ENCODE peak calls at places on chromosomes 4 and X, in four cellular contexts. P, Y, D and Z are unnamed samples.

GRCh38 chr4:8690216-8690786 is 97.7 kb downstream of the CPZ start:
- DNase-seq in P (no peak), Y (no peak), D (no peak), Z (no peak)

GRCh38 chrX:148871422-148872152 is 371.2 kb downstream of the AFF2 start:
- DNase-seq in P (peak; percentile 94), Y (no peak), D (no peak), Z (no peak)

GRCh38 chrX:2748171-2748814 is 3.5 kb upstream of the XG start:
- DNase-seq in P (no peak), Y (no peak), D (no peak), Z (no peak)

GRCh38 chrX:153703036-153703370 is 15.3 kb downstream of the SLC6A8 start:
- DNase-seq in P (peak; percentile 70), Y (peak; percentile 42), D (no peak), Z (no peak)

GRCh38 chr4:158995040-158995439 is 107.8 kb upstream of the RAPGEF2 start:
- DNase-seq in P (no peak), Y (no peak), D (no peak), Z (no peak)

GRCh38 chrX:104419211-104419610 is 146.8 kb upstream of the IL1RAPL2 start:
- DNase-seq in P (peak; percentile 73), Y (no peak), D (no peak), Z (no peak)

GRCh38 chr4:146212781-146213180 is 1.6 kb upstream of the REELD1 start:
- DNase-seq in P (no peak), Y (no peak), D (no peak), Z (no peak)

GRCh38 chr4:20987191-20987590 is 286.9 kb downstream of the PACRGL start:
- DNase-seq in P (no peak), Y (no peak), D (no peak), Z (no peak)

GRCh38 chr4:12555011-12555410 is 929.1 kb downstream of the RAB28 start:
- DNase-seq in P (no peak), Y (no peak), D (no peak), Z (no peak)